ENCODE peak calls at places on chromosomes 4 and X, in six cellular contexts. One of them, this sample, is unnamed.

GRCh38 chr4:150078041-150078995 is at the start of gene DCLK2:
- DNase-seq in fibroblast of lung: peak; percentile 84
- DNase-seq in lower leg skin: peak; percentile 94
- DNase-seq in endothelial cell: peak; percentile 65
- DNase-seq in GM06990: peak; percentile 15
- DNase-seq in coronary artery: peak; percentile 89
- DNase-seq in this sample: no peak

GRCh38 chr4:1676605-1677525 is 7.2 kb downstream of the FAM53A start:
- DNase-seq in fibroblast of lung: no peak
- DNase-seq in lower leg skin: no peak
- DNase-seq in endothelial cell: no peak
- DNase-seq in GM06990: no peak
- DNase-seq in coronary artery: no peak
- DNase-seq in this sample: no peak

GRCh38 chr4:139922625-139923024 is 231.4 kb downstream of the MAML3 start:
- DNase-seq in fibroblast of lung: peak; percentile 77
- DNase-seq in lower leg skin: no peak
- DNase-seq in endothelial cell: no peak
- DNase-seq in GM06990: no peak
- DNase-seq in coronary artery: no peak
- DNase-seq in this sample: no peak

GRCh38 chr4:103498161-103499070 is 221.4 kb downstream of the TACR3 start:
- DNase-seq in fibroblast of lung: peak; percentile 62
- DNase-seq in lower leg skin: no peak
- DNase-seq in endothelial cell: no peak
- DNase-seq in GM06990: peak; percentile 60
- DNase-seq in coronary artery: no peak
- DNase-seq in this sample: no peak

GRCh38 chrX:114599305-114599704 is 15.4 kb downstream of the HTR2C start:
- DNase-seq in fibroblast of lung: no peak
- DNase-seq in lower leg skin: no peak
- DNase-seq in endothelial cell: no peak
- DNase-seq in GM06990: no peak
- DNase-seq in coronary artery: no peak
- DNase-seq in this sample: no peak

GRCh38 chr4:45741897-45742296 is 382.0 kb downstream of the GABRG1 start:
- DNase-seq in fibroblast of lung: no peak
- DNase-seq in lower leg skin: no peak
- DNase-seq in endothelial cell: no peak
- DNase-seq in GM06990: no peak
- DNase-seq in coronary artery: no peak
- DNase-seq in this sample: no peak

GRCh38 chr4:184979461-184980124 is 38.7 kb upstream of the HELT start:
- DNase-seq in fibroblast of lung: no peak
- DNase-seq in lower leg skin: peak; percentile 63
- DNase-seq in endothelial cell: no peak
- DNase-seq in GM06990: no peak
- DNase-seq in coronary artery: no peak
- DNase-seq in this sample: no peak

GRCh38 chr4:165368567-165368966 is 10.2 kb upstream of the CPE start:
- DNase-seq in fibroblast of lung: no peak
- DNase-seq in lower leg skin: no peak
- DNase-seq in endothelial cell: no peak
- DNase-seq in GM06990: no peak
- DNase-seq in coronary artery: no peak
- DNase-seq in this sample: no peak

GRCh38 chrX:107565916-107566602 is 62.3 kb upstream of the PRPS1 start:
- DNase-seq in fibroblast of lung: no peak
- DNase-seq in lower leg skin: no peak
- DNase-seq in endothelial cell: peak; percentile 8
- DNase-seq in GM06990: no peak
- DNase-seq in coronary artery: no peak
- DNase-seq in this sample: no peak

GRCh38 chr4:18440527-18441215 is 419.1 kb upstream of the LCORL start:
- DNase-seq in fibroblast of lung: no peak
- DNase-seq in lower leg skin: no peak
- DNase-seq in endothelial cell: no peak
- DNase-seq in GM06990: no peak
- DNase-seq in coronary artery: no peak
- DNase-seq in this sample: no peak

GRCh38 chrX:43809463-43809862 is 72.8 kb downstream of the MAOB start:
- DNase-seq in fibroblast of lung: peak; percentile 80
- DNase-seq in lower leg skin: no peak
- DNase-seq in endothelial cell: no peak
- DNase-seq in GM06990: no peak
- DNase-seq in coronary artery: no peak
- DNase-seq in this sample: no peak

GRCh38 chrX:43813319-43813718 is 68.9 kb downstream of the MAOB start:
- DNase-seq in fibroblast of lung: no peak
- DNase-seq in lower leg skin: no peak
- DNase-seq in endothelial cell: no peak
- DNase-seq in GM06990: no peak
- DNase-seq in coronary artery: no peak
- DNase-seq in this sample: no peak

GRCh38 chrX:43815209-43815608 is 67.0 kb downstream of the MAOB start:
- DNase-seq in fibroblast of lung: no peak
- DNase-seq in lower leg skin: no peak
- DNase-seq in endothelial cell: no peak
- DNase-seq in GM06990: no peak
- DNase-seq in coronary artery: no peak
- DNase-seq in this sample: no peak

GRCh38 chrX:43817454-43817853 is 64.8 kb downstream of the MAOB start:
- DNase-seq in fibroblast of lung: no peak
- DNase-seq in lower leg skin: no peak
- DNase-seq in endothelial cell: no peak
- DNase-seq in GM06990: no peak
- DNase-seq in coronary artery: no peak
- DNase-seq in this sample: no peak

DNA sequence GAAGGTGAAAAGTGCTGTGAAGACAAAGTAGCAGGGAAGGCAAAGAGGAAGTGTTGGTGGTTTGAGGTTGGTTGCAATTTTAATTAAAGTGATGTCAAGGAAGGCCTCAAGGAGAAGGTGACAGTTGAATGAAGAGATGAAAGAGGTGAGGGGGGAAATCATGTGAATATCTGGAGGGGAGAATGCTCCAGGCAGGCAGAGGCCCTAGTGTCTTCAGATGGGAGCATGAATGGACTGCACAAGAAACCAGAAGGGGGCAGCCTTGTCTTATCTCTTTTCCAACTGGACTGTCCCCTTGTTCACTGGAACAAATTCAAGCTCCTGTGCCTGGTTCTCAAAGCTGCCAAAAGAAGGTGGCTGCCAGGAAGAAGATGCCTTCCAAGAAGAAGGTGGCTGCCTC is 68.4 kb downstream of the MAOB start:
- DNase-seq in fibroblast of lung: peak; percentile 29
- DNase-seq in lower leg skin: no peak
- DNase-seq in endothelial cell: peak; percentile 32
- DNase-seq in GM06990: no peak
- DNase-seq in coronary artery: no peak
- DNase-seq in this sample: no peak
- TF ChIP-seq CTCF in fibroblast of lung: peak; percentile 27
- TF ChIP-seq CTCF in lower leg skin: no peak
- TF ChIP-seq CTCF in endothelial cell: no peak
- TF ChIP-seq CTCF in GM06990: no peak
- TF ChIP-seq CTCF in coronary artery: no peak
- TF ChIP-seq CTCF in this sample: no peak

GRCh38 chr4:21792736-21793135 is 155.8 kb downstream of the KCNIP4 start:
- DNase-seq in fibroblast of lung: no peak
- DNase-seq in lower leg skin: no peak
- DNase-seq in endothelial cell: no peak
- DNase-seq in GM06990: no peak
- DNase-seq in coronary artery: no peak
- DNase-seq in this sample: no peak

GRCh38 chr4:21795091-21795490 is 153.5 kb downstream of the KCNIP4 start:
- DNase-seq in fibroblast of lung: peak; percentile 65
- DNase-seq in lower leg skin: no peak
- DNase-seq in endothelial cell: no peak
- DNase-seq in GM06990: no peak
- DNase-seq in coronary artery: no peak
- DNase-seq in this sample: no peak

GRCh38 chr4:21790437-21791029 is 158.0 kb downstream of the KCNIP4 start:
- DNase-seq in fibroblast of lung: peak; percentile 77
- DNase-seq in lower leg skin: no peak
- DNase-seq in endothelial cell: no peak
- DNase-seq in GM06990: no peak
- DNase-seq in coronary artery: no peak
- DNase-seq in this sample: no peak
- TF ChIP-seq CTCF in fibroblast of lung: peak; percentile 39
- TF ChIP-seq CTCF in lower leg skin: no peak
- TF ChIP-seq CTCF in endothelial cell: peak; percentile 94
- TF ChIP-seq CTCF in GM06990: peak; percentile 27
- TF ChIP-seq CTCF in coronary artery: no peak
- TF ChIP-seq CTCF in this sample: peak; percentile 55

GRCh38 chr4:68324509-68325262 is 25.2 kb downstream of the YTHDC1 start:
- DNase-seq in fibroblast of lung: no peak
- DNase-seq in lower leg skin: no peak
- DNase-seq in endothelial cell: no peak
- DNase-seq in GM06990: no peak
- DNase-seq in coronary artery: no peak
- DNase-seq in this sample: no peak

DNA sequence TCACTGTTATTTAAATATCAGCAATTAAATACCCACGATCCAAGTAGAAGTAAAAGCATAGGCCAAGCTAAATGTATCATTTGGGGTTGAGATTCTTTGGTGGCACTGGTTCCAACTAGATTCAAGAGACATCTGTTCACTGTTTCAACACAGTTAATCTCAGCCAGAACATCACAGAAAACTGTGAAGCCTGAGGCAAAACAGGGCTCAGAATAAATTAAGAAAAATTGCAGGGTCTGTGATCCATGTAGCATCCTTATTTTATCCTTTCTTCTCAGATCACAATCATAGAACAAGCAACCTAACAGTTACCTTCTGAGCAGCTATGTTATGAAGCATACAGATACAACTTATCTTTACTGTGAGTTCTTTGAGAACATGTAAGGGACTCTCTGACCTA is 23.7 kb downstream of the YTHDC1 start:
- DNase-seq in fibroblast of lung: no peak
- DNase-seq in lower leg skin: no peak
- DNase-seq in endothelial cell: no peak
- DNase-seq in GM06990: no peak
- DNase-seq in coronary artery: no peak
- DNase-seq in this sample: no peak
- TF ChIP-seq CTCF in fibroblast of lung: no peak
- TF ChIP-seq CTCF in lower leg skin: no peak
- TF ChIP-seq CTCF in endothelial cell: no peak
- TF ChIP-seq CTCF in GM06990: no peak
- TF ChIP-seq CTCF in coronary artery: no peak
- TF ChIP-seq CTCF in this sample: no peak

GRCh38 chr4:22465996-22466395 is 49.9 kb downstream of the ADGRA3 start:
- DNase-seq in fibroblast of lung: no peak
- DNase-seq in lower leg skin: no peak
- DNase-seq in endothelial cell: no peak
- DNase-seq in GM06990: no peak
- DNase-seq in coronary artery: no peak
- DNase-seq in this sample: no peak

GRCh38 chr4:22465349-22465748 is 50.5 kb downstream of the ADGRA3 start:
- DNase-seq in fibroblast of lung: no peak
- DNase-seq in lower leg skin: no peak
- DNase-seq in endothelial cell: no peak
- DNase-seq in GM06990: no peak
- DNase-seq in coronary artery: no peak
- DNase-seq in this sample: no peak

GRCh38 chr4:22462693-22463092 is 53.2 kb downstream of the ADGRA3 start:
- DNase-seq in fibroblast of lung: no peak
- DNase-seq in lower leg skin: no peak
- DNase-seq in endothelial cell: no peak
- DNase-seq in GM06990: no peak
- DNase-seq in coronary artery: no peak
- DNase-seq in this sample: no peak

GRCh38 chr4:22460266-22460665 is 55.6 kb downstream of the ADGRA3 start:
- DNase-seq in fibroblast of lung: no peak
- DNase-seq in lower leg skin: no peak
- DNase-seq in endothelial cell: no peak
- DNase-seq in GM06990: no peak
- DNase-seq in coronary artery: no peak
- DNase-seq in this sample: no peak

GRCh38 chr4:22463179-22463578 is 52.7 kb downstream of the ADGRA3 start:
- DNase-seq in fibroblast of lung: no peak
- DNase-seq in lower leg skin: no peak
- DNase-seq in endothelial cell: no peak
- DNase-seq in GM06990: no peak
- DNase-seq in coronary artery: no peak
- DNase-seq in this sample: no peak
- TF ChIP-seq CTCF in fibroblast of lung: no peak
- TF ChIP-seq CTCF in lower leg skin: no peak
- TF ChIP-seq CTCF in endothelial cell: no peak
- TF ChIP-seq CTCF in GM06990: peak; percentile 16
- TF ChIP-seq CTCF in coronary artery: no peak
- TF ChIP-seq CTCF in this sample: no peak

GRCh38 chr4:69467797-69468196 is 27.9 kb downstream of the UGT2B4 start:
- DNase-seq in fibroblast of lung: no peak
- DNase-seq in lower leg skin: no peak
- DNase-seq in endothelial cell: no peak
- DNase-seq in GM06990: no peak
- DNase-seq in coronary artery: no peak
- DNase-seq in this sample: no peak

GRCh38 chr4:69473699-69474098 is 22.0 kb downstream of the UGT2B4 start:
- DNase-seq in fibroblast of lung: no peak
- DNase-seq in lower leg skin: no peak
- DNase-seq in endothelial cell: no peak
- DNase-seq in GM06990: no peak
- DNase-seq in coronary artery: no peak
- DNase-seq in this sample: no peak

GRCh38 chr4:69470561-69470960 is 25.1 kb downstream of the UGT2B4 start:
- DNase-seq in fibroblast of lung: no peak
- DNase-seq in lower leg skin: no peak
- DNase-seq in endothelial cell: no peak
- DNase-seq in GM06990: no peak
- DNase-seq in coronary artery: no peak
- DNase-seq in this sample: no peak

DNA sequence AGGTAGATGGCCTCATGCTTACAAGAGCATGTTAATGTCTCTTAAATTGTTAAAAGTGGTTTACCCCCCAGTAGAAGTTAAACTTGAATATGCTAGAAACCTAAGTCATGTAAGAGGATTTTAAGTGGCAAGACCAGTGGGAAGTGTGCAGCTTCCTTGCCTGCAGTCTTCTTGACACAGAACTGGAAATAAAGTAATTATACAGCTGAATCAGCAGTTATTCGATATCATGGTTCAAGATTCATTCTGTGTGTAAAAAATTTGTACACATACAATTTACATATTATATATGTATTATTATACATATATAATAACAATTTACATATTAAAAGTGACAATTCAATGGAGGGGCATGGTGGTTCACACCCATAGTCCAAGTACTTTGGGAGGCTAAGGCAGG is 24.1 kb downstream of the UGT2B4 start:
- DNase-seq in fibroblast of lung: no peak
- DNase-seq in lower leg skin: no peak
- DNase-seq in endothelial cell: no peak
- DNase-seq in GM06990: no peak
- DNase-seq in coronary artery: no peak
- DNase-seq in this sample: no peak
- TF ChIP-seq CTCF in fibroblast of lung: no peak
- TF ChIP-seq CTCF in lower leg skin: no peak
- TF ChIP-seq CTCF in endothelial cell: no peak
- TF ChIP-seq CTCF in GM06990: no peak
- TF ChIP-seq CTCF in coronary artery: no peak
- TF ChIP-seq CTCF in this sample: no peak

GRCh38 chr4:124867551-124867950 is 155.0 kb upstream of the ANKRD50 start:
- DNase-seq in fibroblast of lung: no peak
- DNase-seq in lower leg skin: no peak
- DNase-seq in endothelial cell: no peak
- DNase-seq in GM06990: no peak
- DNase-seq in coronary artery: no peak
- DNase-seq in this sample: no peak
- TF ChIP-seq CTCF in fibroblast of lung: no peak
- TF ChIP-seq CTCF in lower leg skin: no peak
- TF ChIP-seq CTCF in endothelial cell: no peak
- TF ChIP-seq CTCF in GM06990: no peak
- TF ChIP-seq CTCF in coronary artery: no peak
- TF ChIP-seq CTCF in this sample: no peak

This sample was measured in CD14-positive monocyte.